ENCODE peak calls at places on chromosomes 13 and 19, in eight cellular contexts. R is neural crest cell, Y is heart right ventricle, J is bronchial epithelial cell, V is lung, B is thoracic aorta, N is glutamatergic neuron, Q is breast epithelium. O is an unnamed sample.
A peak's percentile ranks its signal among the peaks of the same experiment; 100 is the strongest.

GRCh38 chr19:30167976-30168635 is 204.1 kb upstream of the ZNF536 start:
- DNase-seq in R (no peak), Y (no peak), J (no peak), V (peak; percentile 7), B (no peak), N (no peak), Q (no peak), O (no peak)

GRCh38 chr13:33610471-33611015 is 207.4 kb upstream of the RFC3 start:
- DNase-seq in R (peak; percentile 20), Y (peak; percentile 81), J (no peak), V (no peak), B (no peak), N (no peak), Q (no peak), O (no peak)

GRCh38 chr13:66927562-66927961 is 302.6 kb downstream of the PCDH9 start:
- DNase-seq in R (no peak), Y (no peak), J (peak; percentile 54), V (no peak), B (no peak), N (no peak), Q (no peak), O (no peak)

GRCh38 chr19:50320051-50320450 is 9.1 kb downstream of the KCNC3 start:
- DNase-seq in R (no peak), Y (no peak), J (no peak), V (no peak), B (no peak), N (no peak), Q (no peak), O (no peak)

GRCh38 chr13:49997935-49998334 is 1.1 kb downstream of the TRIM13 start:
- DNase-seq in R (no peak), Y (no peak), J (peak; percentile 33), V (no peak), B (no peak), N (no peak), Q (no peak), O (no peak)

GRCh38 chr13:73090116-73090811 is 31.5 kb downstream of the KLF5 start:
- DNase-seq in R (no peak), Y (no peak), J (peak; percentile 98), V (peak; percentile 43), B (no peak), N (no peak), Q (peak; percentile 35), O (no peak)

GRCh38 chr19:16361926-16362325 is 37.3 kb downstream of the KLF2 start:
- DNase-seq in R (no peak), Y (no peak), J (no peak), V (no peak), B (no peak), N (no peak), Q (no peak), O (peak; percentile 88)

GRCh38 chr19:49151339-49152217 is 3.6 kb downstream of the HRC start:
- DNase-seq in R (peak; percentile 48), Y (peak; percentile 70), J (peak; percentile 87), V (peak; percentile 87), B (no peak), N (peak; percentile 79), Q (peak; percentile 93), O (no peak)

GRCh38 chr13:28494537-28494860 is 429 bp downstream of the FLT1 start:
- DNase-seq in R (peak; percentile 16), Y (no peak), J (no peak), V (no peak), B (no peak), N (peak; percentile 56), Q (no peak), O (no peak)

GRCh38 chr13:34748561-34748960 is 193.5 kb upstream of the NBEA start:
- DNase-seq in R (no peak), Y (no peak), J (peak; percentile 73), V (no peak), B (no peak), N (no peak), Q (no peak), O (no peak)

GRCh38 chr19:45097776-45098520 is 5.0 kb downstream of the PPP1R37 start:
- DNase-seq in R (no peak), Y (no peak), J (peak; percentile 83), V (no peak), B (no peak), N (no peak), Q (peak; percentile 71), O (no peak)

GRCh38 chr13:32581177-32581786 is 5.0 kb upstream of the PDS5B start:
- DNase-seq in R (no peak), Y (no peak), J (peak; percentile 26), V (no peak), B (no peak), N (no peak), Q (no peak), O (no peak)

GRCh38 chr19:38385804-38386257 is 2.0 kb downstream of the GGN start:
- DNase-seq in R (no peak), Y (no peak), J (no peak), V (no peak), B (no peak), N (peak; percentile 56), Q (no peak), O (no peak)

GRCh38 chr19:21483589-21484170 is 21.7 kb upstream of the ZNF429 start:
- DNase-seq in R (peak; percentile 20), Y (peak; percentile 76), J (no peak), V (peak; percentile 42), B (no peak), N (peak; percentile 86), Q (peak; percentile 46), O (no peak)
- TF ChIP-seq CTCF in R (peak; percentile 58), Y (peak; percentile 71), J (peak; percentile 28), V (peak; percentile 25), B (peak; percentile 54), N (peak; percentile 81), Q (peak; percentile 49), O (no peak)

GRCh38 chr13:45194081-45194939 is 6.5 kb downstream of the KCTD4 start:
- DNase-seq in R (no peak), Y (peak; percentile 23), J (no peak), V (no peak), B (no peak), N (peak; percentile 37), Q (peak; percentile 40), O (no peak)
- TF ChIP-seq CTCF in R (no peak), Y (peak; percentile 29), J (no peak), V (no peak), B (peak; percentile 41), N (no peak), Q (peak; percentile 19), O (peak; percentile 34)

DNA sequence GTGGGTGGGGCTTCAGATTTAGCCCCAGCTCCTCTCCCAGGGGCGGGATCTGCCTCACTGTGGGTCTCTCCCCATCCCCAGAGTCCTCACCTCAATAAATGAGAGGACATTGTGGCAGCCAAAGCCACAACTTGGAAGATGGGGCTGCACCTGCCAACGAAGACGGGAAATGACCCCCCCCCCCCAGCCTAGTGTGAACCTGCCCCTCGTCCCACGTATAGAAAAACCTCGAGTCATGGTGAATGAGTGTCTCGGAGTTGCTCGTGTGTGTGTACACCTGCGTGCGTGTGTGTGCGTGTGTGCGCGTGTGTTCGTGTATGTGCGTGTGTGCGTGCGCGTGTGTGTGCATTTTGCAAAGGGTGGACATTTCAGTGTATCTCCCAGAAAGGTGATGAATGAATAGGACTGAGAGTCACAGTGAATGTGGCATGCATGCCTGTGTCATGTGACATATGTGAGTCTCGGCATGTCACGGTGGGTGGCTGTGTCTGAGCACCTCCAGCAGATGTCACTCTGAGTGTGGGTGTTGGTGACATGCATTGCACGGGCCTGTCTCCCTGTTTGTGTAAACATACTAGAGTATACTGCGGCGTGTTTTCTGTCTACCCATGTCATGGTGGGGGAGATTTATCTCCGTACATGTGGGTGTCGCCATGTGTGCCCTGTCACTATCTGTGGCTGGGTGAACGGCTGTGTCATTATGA is 1.5 kb upstream of the TRAPPC5 start:
- DNase-seq in R (no peak), Y (no peak), J (peak; percentile 6), V (no peak), B (no peak), N (peak; percentile 36), Q (no peak), O (peak; percentile 59)
- TF ChIP-seq CTCF in R (no peak), Y (peak; percentile 25), J (no peak), V (no peak), B (no peak), N (no peak), Q (no peak), O (peak; percentile 64)

GRCh38 chr19:897442-898039 is 4.3 kb downstream of the RNU6-9 start:
- DNase-seq in R (no peak), Y (no peak), J (no peak), V (no peak), B (no peak), N (peak; percentile 58), Q (no peak), O (no peak)
- TF ChIP-seq CTCF in R (no peak), Y (no peak), J (peak; percentile 9), V (no peak), B (no peak), N (peak; percentile 48), Q (no peak), O (no peak)

GRCh38 chr19:54190503-54190941 is 586 bp upstream of the TSEN34 start:
- DNase-seq in R (peak; percentile 98), Y (peak; percentile 99), J (peak; percentile 97), V (peak; percentile 99), B (peak; percentile 99), N (peak; percentile 99), Q (peak; percentile 99), O (no peak)

GRCh38 chr19:54190942-54191670 is at the start of gene TSEN34:
- DNase-seq in R (peak; percentile 83), Y (peak; percentile 90), J (no peak), V (peak; percentile 54), B (no peak), N (peak; percentile 90), Q (peak; percentile 56), O (no peak)

GRCh38 chr19:54189668-54190502 is 505 bp upstream of the MBOAT7 start:
- DNase-seq in R (peak; percentile 100), Y (peak; percentile 100), J (peak; percentile 99), V (peak; percentile 100), B (peak; percentile 100), N (peak; percentile 100), Q (peak; percentile 100), O (no peak)

GRCh38 chr19:54188224-54188871 is 1.0 kb downstream of the MBOAT7 start:
- DNase-seq in R (no peak), Y (no peak), J (no peak), V (peak; percentile 47), B (no peak), N (no peak), Q (no peak), O (no peak)

DNA sequence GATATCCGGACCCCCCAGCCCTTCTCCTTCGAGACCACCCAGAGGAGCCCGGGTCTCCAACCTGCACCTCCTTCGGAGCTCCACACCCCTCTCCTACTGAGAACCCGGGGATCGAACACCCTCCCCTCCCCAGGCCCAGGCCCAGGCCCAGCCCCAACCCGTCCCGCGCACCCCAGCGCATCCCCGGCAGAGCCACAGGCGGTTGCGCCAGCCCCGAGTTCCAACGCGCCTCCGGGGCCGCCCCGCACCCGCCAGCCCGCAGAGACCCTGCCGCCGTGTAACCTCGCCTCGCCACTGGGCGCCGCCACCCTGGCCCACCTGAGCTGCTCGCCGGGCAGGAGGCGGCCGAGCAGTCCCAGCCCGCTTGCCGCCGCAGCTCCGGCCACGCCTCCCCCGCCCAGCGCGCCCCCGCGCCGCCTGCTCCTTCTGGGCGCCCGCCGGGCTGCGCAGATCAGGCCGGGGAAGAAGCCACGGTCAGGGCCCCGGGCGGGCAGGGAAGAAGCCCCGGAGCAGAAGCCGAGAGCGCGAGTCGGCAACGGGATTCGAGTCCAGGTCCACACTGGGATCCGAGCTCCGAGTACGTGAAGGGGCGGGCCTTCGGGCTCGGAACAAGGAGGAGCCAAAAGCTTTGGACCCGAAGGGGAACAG is at the start of gene MBOAT7:
- DNase-seq in R (no peak), Y (no peak), J (peak; percentile 47), V (no peak), B (no peak), N (no peak), Q (no peak), O (peak; percentile 83)
- TF ChIP-seq CTCF in R (peak; percentile 48), Y (peak; percentile 18), J (peak; percentile 25), V (no peak), B (peak; percentile 36), N (no peak), Q (peak; percentile 15), O (peak; percentile 26)

GRCh38 chr13:41649659-41650058 is 192.3 kb downstream of the RGCC start:
- DNase-seq in R (no peak), Y (no peak), J (no peak), V (no peak), B (no peak), N (no peak), Q (no peak), O (no peak)
- TF ChIP-seq CTCF in R (peak; percentile 58), Y (peak; percentile 35), J (peak; percentile 30), V (no peak), B (no peak), N (no peak), Q (no peak), O (no peak)